ENCODE peak calls at places on chromosomes 2 and 18, in nine cellular contexts. Y is K562, F is sigmoid colon, Q is HL-60, M is HCT116, U is GM23338, T is suprapubic skin, C is H1, X is SK-N-SH. H is an unnamed sample. For H3K27me3, the result is how much of the 10 kb centered on the place peaks cover.

GRCh38 chr18:63850636-63851035 is 36.9 kb upstream of the SERPINB2 start:
- DNase-seq in C (no peak), Y (no peak), U (no peak), Q (no peak), T (no peak), F (no peak), X (no peak), M (no peak), H (no peak)

GRCh38 chr2:46943881-46944798 is 28.5 kb upstream of the MCFD2 start:
- DNase-seq in Y (no peak), Q (no peak), T (no peak), F (no peak), C (no peak), X (no peak), U (no peak), M (no peak), H (no peak)

GRCh38 chr2:9663008-9663879 is 32.4 kb upstream of the YWHAQ start:
- DNase-seq in T (no peak), C (no peak), X (no peak), M (no peak), Y (no peak), Q (no peak), U (no peak), F (no peak), H (no peak)

GRCh38 chr2:137809252-137809651 is 155.0 kb upstream of the HNMT start:
- DNase-seq in C (no peak), Q (no peak), X (no peak), M (no peak), U (no peak), Y (no peak), T (no peak), F (no peak), H (no peak)

GRCh38 chr2:56565143-56565542 is 381.4 kb downstream of the CCDC85A start:
- DNase-seq in T (no peak), Y (no peak), X (no peak), Q (no peak), C (no peak), U (no peak), M (no peak), F (no peak), H (no peak)

GRCh38 chr2:112154246-112155110 is 16.3 kb downstream of the FBLN7 start:
- DNase-seq in Y (no peak), C (no peak), Q (no peak), T (no peak), M (no peak), X (no peak), F (no peak), U (no peak), H (no peak)

GRCh38 chr2:167294031-167294774 is 405.9 kb downstream of the XIRP2 start:
- DNase-seq in T (no peak), C (no peak), U (peak), M (no peak), Q (no peak), Y (no peak), F (no peak), X (peak), H (no peak)

GRCh38 chr2:234631896-234632514 is 135.1 kb upstream of the ARL4C start:
- DNase-seq in M (no peak), X (no peak), F (no peak), Y (no peak), C (peak), Q (no peak), U (peak), T (no peak), H (peak)

GRCh38 chr2:40690525-40690924 is 238.6 kb upstream of the SLC8A1 start:
- DNase-seq in T (no peak), M (no peak), Y (no peak), U (no peak), C (no peak), X (no peak), F (no peak), Q (no peak), H (no peak)

GRCh38 chr2:122999823-123000222 is 1025.3 kb upstream of the CNTNAP5 start:
- DNase-seq in Y (no peak), X (no peak), F (no peak), T (no peak), Q (no peak), U (peak), C (peak), M (no peak), H (no peak)

GRCh38 chr2:234308814-234309195 is 188.1 kb downstream of the ARL4C start:
- DNase-seq in F (no peak), U (no peak), C (no peak), Q (peak), M (no peak), X (no peak), T (no peak), Y (no peak), H (no peak)

GRCh38 chr2:20562540-20563225 is 88.2 kb downstream of the HS1BP3 start:
- DNase-seq in U (peak), Y (no peak), C (no peak), F (no peak), Q (no peak), X (no peak), M (no peak), T (no peak), H (no peak)

GRCh38 chr2:68912732-68913131 is 40.0 kb downstream of the GKN2 start:
- DNase-seq in F (no peak), X (no peak), M (no peak), Q (peak), C (no peak), Y (no peak), T (no peak), U (no peak), H (no peak)

GRCh38 chr2:30915485-30915884 is 108.2 kb upstream of the CAPN13 start:
- DNase-seq in T (no peak), Q (peak), X (peak), F (no peak), Y (peak), M (peak), U (peak), C (peak), H (no peak)

GRCh38 chr2:98948956-98949739 is 13.1 kb upstream of the CRACDL start:
- DNase-seq in T (no peak), Y (no peak), C (no peak), X (no peak), U (no peak), F (no peak), M (no peak), Q (no peak), H (no peak)

GRCh38 chr2:234139755-234140154 is 89.3 kb downstream of the SPP2 start:
- DNase-seq in C (no peak), T (no peak), F (no peak), M (no peak), U (no peak), Q (no peak), Y (no peak), X (no peak), H (no peak)

GRCh38 chr2:155256803-155257202 is 558.3 kb downstream of the KCNJ3 start:
- DNase-seq in X (no peak), Y (no peak), U (peak), M (no peak), C (peak), Q (no peak), F (no peak), T (no peak), H (no peak)

GRCh38 chr2:71687412-71687811 is 234.1 kb downstream of the DYSF start:
- DNase-seq in Q (no peak), X (no peak), U (no peak), M (no peak), F (peak), T (peak), Y (no peak), C (no peak), H (no peak)

GRCh38 chr2:208359632-208359986 is 47.0 kb upstream of the PTH2R start:
- DNase-seq in C (no peak), Q (peak), M (no peak), X (peak), U (peak), T (no peak), F (no peak), Y (peak), H (no peak)

GRCh38 chr2:178385595-178386148 is 65.3 kb downstream of the PRKRA start:
- DNase-seq in C (no peak), F (no peak), Q (no peak), T (no peak), Y (no peak), M (no peak), U (no peak), X (no peak), H (no peak)

GRCh38 chr2:57497489-57498096 is 549.0 kb upstream of the VRK2 start:
- DNase-seq in C (no peak), Q (peak), U (peak), T (no peak), X (peak), Y (peak), F (no peak), M (peak), H (no peak)

GRCh38 chr2:99088017-99088416 is 53.5 kb upstream of the C2orf15 start:
- DNase-seq in F (no peak), Q (no peak), X (no peak), C (no peak), U (no peak), T (no peak), M (no peak), Y (no peak), H (no peak)

GRCh38 chr2:95315801-95316411 is 18.8 kb downstream of the KCNIP3 start:
- DNase-seq in Y (no peak), C (no peak), X (no peak), F (no peak), T (no peak), M (no peak), U (no peak), Q (no peak), H (no peak)

GRCh38 chr18:55777666-55778304 is 189.8 kb upstream of the TCF4 start:
- DNase-seq in Y (no peak), X (no peak), C (no peak), F (no peak), M (no peak), T (no peak), U (no peak), Q (no peak), H (no peak)

GRCh38 chr2:15733867-15734765 is 142.4 kb downstream of the DDX1 start:
- DNase-seq in C (no peak), X (no peak), Y (no peak), F (no peak), M (no peak), T (peak), U (no peak), Q (no peak), H (no peak)

GRCh38 chr2:217610411-217610814 is 392.4 kb downstream of the TNS1 start:
- DNase-seq in Q (no peak), M (no peak), F (no peak), C (no peak), X (no peak), Y (no peak), T (no peak), U (no peak), H (no peak)

GRCh38 chr18:24544141-24544498 is 83.7 kb downstream of the HRH4 start:
- DNase-seq in Q (no peak), T (no peak), Y (peak), F (no peak), X (peak), U (peak), M (peak), C (no peak), H (no peak)

GRCh38 chr2:24544456-24545115 is 53.5 kb downstream of the NCOA1 start:
- DNase-seq in F (no peak), M (no peak), X (no peak), U (no peak), Q (no peak), Y (no peak), T (no peak), C (no peak), H (no peak)

GRCh38 chr2:102488063-102488462 is 15.0 kb downstream of the SLC9A4 start:
- DNase-seq in T (no peak), C (no peak), M (no peak), F (no peak), U (no peak), Y (no peak), Q (peak), X (no peak), H (no peak)

GRCh38 chr2:152036611-152037469 is 62.0 kb downstream of the CACNB4 start:
- DNase-seq in T (no peak), M (peak), C (peak), F (peak), U (peak), Y (peak), Q (peak), X (peak), H (no peak)

GRCh38 chr2:75410702-75411101 is 150.0 kb downstream of the EVA1A start:
- DNase-seq in Y (no peak), Q (no peak), C (no peak), U (no peak), F (no peak), T (no peak), X (no peak), M (no peak), H (no peak)

GRCh38 chr2:223528036-223528435 is 74.1 kb downstream of the SCG2 start:
- DNase-seq in C (no peak), Q (no peak), F (no peak), U (no peak), M (no peak), Y (no peak), T (no peak), X (no peak), H (no peak)

GRCh38 chr2:238441262-238442114 is 14.8 kb downstream of the ASB1 start:
- DNase-seq in T (no peak), M (no peak), U (no peak), X (peak), C (no peak), Q (no peak), F (no peak), Y (no peak), H (peak)
- TF ChIP-seq POLR2AphosphoS5 in T (no peak), M (no peak), U (no peak), X (no peak), C (no peak), Q (no peak), F (no peak), Y (no peak), H (no peak)

GRCh38 chr18:37362158-37362890 is 203.3 kb downstream of the CELF4 start:
- DNase-seq in C (peak), F (no peak), M (no peak), T (no peak), U (peak), Y (no peak), X (no peak), Q (no peak), H (no peak)
- H3K27me3 ChIP-seq in C (half or more), F (under half), M (under half), T (under half), U (half or more), Y (under half), X (under half), Q (under half), H (under half)

GRCh38 chr18:80218341-80219227 is 28.7 kb downstream of the PARD6G start:
- DNase-seq in X (no peak), U (no peak), M (no peak), Q (no peak), C (no peak), F (no peak), Y (no peak), T (no peak), H (peak)
- TF ChIP-seq POLR2AphosphoS5 in X (no peak), U (no peak), M (no peak), Q (no peak), C (no peak), F (no peak), Y (no peak), T (no peak), H (no peak)

GRCh38 chr2:218895758-218896500 is 15.3 kb downstream of the WNT10A start:
- DNase-seq in X (no peak), F (no peak), T (no peak), M (no peak), U (peak), Q (no peak), C (no peak), Y (no peak), H (no peak)

GRCh38 chr2:218896501-218897393 is 16.1 kb downstream of the WNT10A start:
- DNase-seq in X (peak), U (peak), T (no peak), F (no peak), Y (no peak), M (no peak), C (no peak), Q (peak), H (no peak)

GRCh38 chr2:218899147-218899546 is 18.5 kb downstream of the WNT10A start:
- DNase-seq in Y (no peak), F (no peak), U (no peak), Q (no peak), M (no peak), C (no peak), T (no peak), X (no peak), H (no peak)

GRCh38 chr2:218898109-218898878 is 17.6 kb downstream of the WNT10A start:
- DNase-seq in Q (peak), C (peak), Y (peak), M (no peak), U (peak), F (peak), X (peak), T (peak), H (no peak)

GRCh38 chr2:218897394-218898108 is 16.9 kb downstream of the WNT10A start:
- DNase-seq in M (no peak), F (no peak), Y (peak), C (no peak), T (no peak), X (peak), U (no peak), Q (no peak), H (no peak)
- H3K27me3 ChIP-seq in M (under half), F (half or more), Y (under half), C (half or more), T (half or more), X (under half), U (half or more), Q (half or more), H (under half)

GRCh38 chr2:109058802-109059201 is 69.8 kb upstream of the EDAR start:
- DNase-seq in Q (no peak), M (no peak), X (no peak), U (no peak), F (no peak), T (no peak), C (no peak), Y (no peak), H (no peak)
- TF ChIP-seq POLR2AphosphoS5 in Q (no peak), M (no peak), X (no peak), U (no peak), F (no peak), T (no peak), C (no peak), Y (no peak), H (no peak)

H was measured in vagina.